ENCODE peak calls at places on chromosome 10, in four cellular contexts. Y is effector CD4-positive, alpha-beta T cell; Q is naive B cell; X is neural progenitor cell. C is an unnamed sample.

GRCh38 chr10:115895196-115895595 is 377.8 kb downstream of the GFRA1 start:
- DNase-seq in X (peak), Y (no peak), Q (no peak), C (no peak)

GRCh38 chr10:17021661-17022060 is 108.0 kb downstream of the CUBN start:
- DNase-seq in Y (no peak), Q (no peak), X (peak), C (no peak)

GRCh38 chr10:42242135-42242805 is 396.1 kb downstream of the ZNF33B start:
- DNase-seq in Q (no peak), Y (no peak), X (no peak), C (no peak)

GRCh38 chr10:53005612-53006325 is 233.2 kb upstream of the MBL2 start:
- DNase-seq in Q (no peak), Y (no peak), X (no peak), C (no peak)

GRCh38 chr10:113320980-113321379 is 231.9 kb upstream of the HABP2 start:
- DNase-seq in Q (peak), X (no peak), Y (no peak), C (no peak)

GRCh38 chr10:124174673-124175645 is 81.6 kb upstream of the CHST15 start:
- DNase-seq in Q (no peak), Y (no peak), X (no peak), C (no peak)

GRCh38 chr10:34528320-34528719 is 286.8 kb downstream of the PARD3 start:
- DNase-seq in Y (no peak), Q (no peak), X (peak), C (no peak)

GRCh38 chr10:119113805-119114732 is 10.2 kb downstream of the DENND10 start:
- DNase-seq in Q (no peak), Y (no peak), X (no peak), C (no peak)

GRCh38 chr10:89589091-89589725 is 53.8 kb upstream of the SLC16A12 start:
- DNase-seq in Q (no peak), X (no peak), Y (no peak), C (no peak)

GRCh38 chr10:128062331-128062730 is 63.9 kb downstream of the MKI67 start:
- DNase-seq in X (peak), Y (no peak), Q (no peak), C (no peak)

GRCh38 chr10:58839771-58840170 is 327.1 kb downstream of the BICC1 start:
- DNase-seq in Y (no peak), X (no peak), Q (no peak), C (no peak)

GRCh38 chr10:79313911-79314439 is 33.3 kb upstream of the PPIF start:
- DNase-seq in Q (no peak), X (no peak), Y (no peak), C (no peak)

GRCh38 chr10:45495438-45496152 is 121.6 kb downstream of the ALOX5 start:
- DNase-seq in X (no peak), Y (no peak), Q (no peak), C (no peak)

GRCh38 chr10:22103701-22104100 is 100.2 kb upstream of the DNAJC1 start:
- DNase-seq in X (peak), Q (no peak), Y (no peak), C (no peak)

GRCh38 chr10:43043773-43044394 is 33.0 kb upstream of the RET start:
- DNase-seq in Y (no peak), X (no peak), Q (no peak), C (no peak)

GRCh38 chr10:75050520-75050919 is 60.9 kb upstream of the SAMD8 start:
- DNase-seq in Y (no peak), Q (no peak), X (no peak), C (no peak)

C was measured in WERI-Rb-1.